ENCODE peak calls at places on chromosome 5, in eight cellular contexts. One of them, this sample, is unnamed. For H3K4me1 and H3K9me3, the result is how much of the 10 kb centered on the place peaks cover.

GRCh38 chr5:64502181-64502580 is 3.6 kb upstream of the RGS7BP start:
- DNase-seq in stomach: no peak
- DNase-seq in prostate gland: no peak
- DNase-seq in GM12878: no peak
- DNase-seq in K562: no peak
- DNase-seq in SK-N-SH: no peak
- DNase-seq in HepG2: no peak
- DNase-seq in transverse colon: no peak
- DNase-seq in this sample: no peak

GRCh38 chr5:165029471-165029870 is 1524.1 kb downstream of the MAT2B start:
- DNase-seq in K562: no peak
- DNase-seq in GM12878: no peak
- DNase-seq in HepG2: peak
- DNase-seq in SK-N-SH: peak
- DNase-seq in stomach: no peak
- DNase-seq in transverse colon: peak
- DNase-seq in prostate gland: no peak
- DNase-seq in this sample: no peak

GRCh38 chr5:136620016-136620419 is 254.7 kb upstream of the TRPC7 start:
- DNase-seq in GM12878: no peak
- DNase-seq in stomach: no peak
- DNase-seq in K562: no peak
- DNase-seq in prostate gland: no peak
- DNase-seq in SK-N-SH: no peak
- DNase-seq in transverse colon: no peak
- DNase-seq in HepG2: no peak
- DNase-seq in this sample: no peak

GRCh38 chr5:167970002-167970401 is 321.4 kb upstream of the WWC1 start:
- DNase-seq in transverse colon: no peak
- DNase-seq in K562: no peak
- DNase-seq in HepG2: no peak
- DNase-seq in prostate gland: no peak
- DNase-seq in SK-N-SH: no peak
- DNase-seq in GM12878: no peak
- DNase-seq in stomach: no peak
- DNase-seq in this sample: no peak

GRCh38 chr5:602466-603035 is 9.6 kb upstream of the CEP72 start:
- DNase-seq in SK-N-SH: no peak
- DNase-seq in GM12878: no peak
- DNase-seq in prostate gland: no peak
- DNase-seq in transverse colon: no peak
- DNase-seq in K562: no peak
- DNase-seq in HepG2: no peak
- DNase-seq in stomach: peak
- DNase-seq in this sample: no peak

GRCh38 chr5:14775857-14776256 is 95.7 kb downstream of the ANKH start:
- DNase-seq in prostate gland: no peak
- DNase-seq in GM12878: no peak
- DNase-seq in K562: no peak
- DNase-seq in stomach: peak
- DNase-seq in transverse colon: peak
- DNase-seq in SK-N-SH: no peak
- DNase-seq in HepG2: no peak
- DNase-seq in this sample: no peak

GRCh38 chr5:125793470-125793869 is 629.7 kb upstream of the GRAMD2B start:
- DNase-seq in prostate gland: no peak
- DNase-seq in HepG2: no peak
- DNase-seq in stomach: no peak
- DNase-seq in K562: no peak
- DNase-seq in SK-N-SH: no peak
- DNase-seq in transverse colon: no peak
- DNase-seq in GM12878: no peak
- DNase-seq in this sample: no peak

GRCh38 chr5:5483880-5484595 is 61.6 kb downstream of the ICE1 start:
- DNase-seq in transverse colon: no peak
- DNase-seq in SK-N-SH: no peak
- DNase-seq in HepG2: no peak
- DNase-seq in K562: no peak
- DNase-seq in GM12878: no peak
- DNase-seq in stomach: no peak
- DNase-seq in prostate gland: no peak
- DNase-seq in this sample: no peak

GRCh38 chr5:132267931-132268501 is 10.5 kb downstream of the PDLIM4 start:
- DNase-seq in K562: no peak
- DNase-seq in prostate gland: no peak
- DNase-seq in stomach: no peak
- DNase-seq in SK-N-SH: no peak
- DNase-seq in transverse colon: no peak
- DNase-seq in HepG2: peak
- DNase-seq in GM12878: no peak
- DNase-seq in this sample: no peak

GRCh38 chr5:114700823-114701222 is 339.0 kb downstream of the KCNN2 start:
- DNase-seq in GM12878: no peak
- DNase-seq in HepG2: no peak
- DNase-seq in K562: no peak
- DNase-seq in transverse colon: no peak
- DNase-seq in prostate gland: no peak
- DNase-seq in stomach: no peak
- DNase-seq in SK-N-SH: no peak
- DNase-seq in this sample: no peak

GRCh38 chr5:133321833-133322420 is 270.1 kb downstream of the HSPA4 start:
- DNase-seq in transverse colon: no peak
- DNase-seq in GM12878: peak
- DNase-seq in stomach: no peak
- DNase-seq in prostate gland: no peak
- DNase-seq in K562: no peak
- DNase-seq in SK-N-SH: no peak
- DNase-seq in HepG2: no peak
- DNase-seq in this sample: no peak

GRCh38 chr5:2686296-2686695 is 65.2 kb downstream of the IRX2 start:
- DNase-seq in prostate gland: no peak
- DNase-seq in HepG2: no peak
- DNase-seq in stomach: no peak
- DNase-seq in GM12878: no peak
- DNase-seq in SK-N-SH: no peak
- DNase-seq in transverse colon: no peak
- DNase-seq in K562: no peak
- DNase-seq in this sample: no peak

GRCh38 chr5:173293817-173294672 is 34.2 kb downstream of the STC2 start:
- DNase-seq in K562: peak
- DNase-seq in SK-N-SH: peak
- DNase-seq in HepG2: peak
- DNase-seq in stomach: peak
- DNase-seq in GM12878: peak
- DNase-seq in prostate gland: peak
- DNase-seq in transverse colon: peak
- DNase-seq in this sample: peak

GRCh38 chr5:172945151-172945550 is 14.1 kb upstream of the RPL26L1 start:
- DNase-seq in HepG2: no peak
- DNase-seq in stomach: no peak
- DNase-seq in K562: no peak
- DNase-seq in transverse colon: no peak
- DNase-seq in SK-N-SH: no peak
- DNase-seq in prostate gland: no peak
- DNase-seq in GM12878: no peak
- DNase-seq in this sample: no peak

GRCh38 chr5:39369123-39369815 is 5.0 kb upstream of the C9 start:
- DNase-seq in GM12878: no peak
- DNase-seq in SK-N-SH: no peak
- DNase-seq in stomach: no peak
- DNase-seq in prostate gland: no peak
- DNase-seq in HepG2: no peak
- DNase-seq in transverse colon: no peak
- DNase-seq in K562: no peak
- DNase-seq in this sample: no peak

GRCh38 chr5:120372899-120373298 is 91.2 kb upstream of the PRR16 start:
- DNase-seq in HepG2: no peak
- DNase-seq in K562: no peak
- DNase-seq in stomach: no peak
- DNase-seq in GM12878: no peak
- DNase-seq in SK-N-SH: no peak
- DNase-seq in transverse colon: no peak
- DNase-seq in prostate gland: no peak
- DNase-seq in this sample: no peak

GRCh38 chr5:40832345-40832744 is 2.7 kb downstream of the RPL37 start:
- DNase-seq in HepG2: no peak
- DNase-seq in GM12878: no peak
- DNase-seq in SK-N-SH: no peak
- DNase-seq in prostate gland: no peak
- DNase-seq in transverse colon: no peak
- DNase-seq in K562: no peak
- DNase-seq in stomach: no peak
- DNase-seq in this sample: no peak

DNA sequence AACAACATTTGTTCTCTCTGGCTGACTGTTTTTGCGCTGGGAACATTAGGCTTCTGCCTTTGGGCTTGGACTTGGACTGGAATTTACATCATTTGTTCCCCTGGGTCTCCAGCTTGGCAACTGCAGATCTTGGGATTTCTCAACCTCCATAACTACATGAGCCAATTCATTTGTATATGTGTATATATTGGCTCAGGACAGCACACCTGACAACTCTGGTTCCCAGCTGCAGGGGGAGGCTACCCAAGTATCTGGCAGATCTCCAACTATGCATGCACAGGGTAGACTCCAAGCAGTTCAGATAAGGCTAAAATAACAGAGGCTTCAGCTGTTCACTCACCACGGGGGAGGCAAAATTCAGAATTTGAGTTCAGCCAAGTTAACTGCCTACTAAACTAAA is 31.6 kb upstream of the F2RL1 start:
- DNase-seq in HepG2: peak
- DNase-seq in GM12878: no peak
- DNase-seq in stomach: peak
- DNase-seq in K562: no peak
- DNase-seq in SK-N-SH: no peak
- DNase-seq in transverse colon: no peak
- DNase-seq in prostate gland: no peak
- DNase-seq in this sample: no peak
- H3K4me1 ChIP-seq in HepG2: half or more
- H3K4me1 ChIP-seq in GM12878: under half
- H3K4me1 ChIP-seq in stomach: under half
- H3K4me1 ChIP-seq in K562: under half
- H3K4me1 ChIP-seq in SK-N-SH: under half
- H3K4me1 ChIP-seq in transverse colon: under half
- H3K4me1 ChIP-seq in prostate gland: under half
- H3K4me1 ChIP-seq in this sample: under half

GRCh38 chr5:181142054-181142453 is 5.3 kb upstream of the OR2V2 start:
- DNase-seq in GM12878: no peak
- DNase-seq in HepG2: no peak
- DNase-seq in transverse colon: no peak
- DNase-seq in prostate gland: no peak
- DNase-seq in K562: no peak
- DNase-seq in SK-N-SH: no peak
- DNase-seq in stomach: no peak
- DNase-seq in this sample: no peak
- H3K9me3 ChIP-seq in GM12878: under half
- H3K9me3 ChIP-seq in HepG2: under half
- H3K9me3 ChIP-seq in transverse colon: under half
- H3K9me3 ChIP-seq in prostate gland: under half
- H3K9me3 ChIP-seq in K562: under half
- H3K9me3 ChIP-seq in SK-N-SH: under half
- H3K9me3 ChIP-seq in stomach: under half
- H3K9me3 ChIP-seq in this sample: under half

DNA sequence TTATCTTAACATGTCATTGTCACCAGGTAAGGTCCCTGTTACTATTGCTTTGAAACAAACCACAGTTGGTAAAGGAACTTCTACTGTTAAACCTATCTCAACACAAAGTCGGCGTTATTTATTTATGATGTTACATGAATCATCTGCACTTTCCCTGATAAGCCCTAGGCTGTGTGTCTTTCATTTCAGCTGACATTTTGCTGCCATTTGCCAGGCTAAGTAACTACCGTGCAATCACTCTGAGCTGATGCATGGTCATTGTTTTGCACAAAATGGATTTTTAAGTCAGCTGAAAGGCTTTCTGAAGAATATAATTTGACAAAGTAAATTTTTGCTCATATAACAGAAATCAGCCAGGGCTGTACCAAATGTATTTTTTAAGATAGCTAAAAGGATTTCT is 546.5 kb downstream of the ZNF608 start:
- DNase-seq in transverse colon: no peak
- DNase-seq in HepG2: no peak
- DNase-seq in SK-N-SH: peak
- DNase-seq in prostate gland: no peak
- DNase-seq in GM12878: no peak
- DNase-seq in stomach: no peak
- DNase-seq in K562: no peak
- DNase-seq in this sample: no peak
- TF ChIP-seq POLR2AphosphoS5 in transverse colon: no peak
- TF ChIP-seq POLR2AphosphoS5 in HepG2: no peak
- TF ChIP-seq POLR2AphosphoS5 in SK-N-SH: no peak
- TF ChIP-seq POLR2AphosphoS5 in prostate gland: no peak
- TF ChIP-seq POLR2AphosphoS5 in GM12878: no peak
- TF ChIP-seq POLR2AphosphoS5 in stomach: no peak
- TF ChIP-seq POLR2AphosphoS5 in K562: no peak
- TF ChIP-seq POLR2AphosphoS5 in this sample: no peak

GRCh38 chr5:178192787-178193186 is 5.6 kb upstream of the GMCL2 start:
- DNase-seq in SK-N-SH: no peak
- DNase-seq in stomach: no peak
- DNase-seq in HepG2: no peak
- DNase-seq in prostate gland: no peak
- DNase-seq in transverse colon: no peak
- DNase-seq in GM12878: no peak
- DNase-seq in K562: no peak
- DNase-seq in this sample: peak

GRCh38 chr5:178192244-178192643 is 5.1 kb upstream of the GMCL2 start:
- DNase-seq in K562: no peak
- DNase-seq in stomach: no peak
- DNase-seq in prostate gland: peak
- DNase-seq in HepG2: no peak
- DNase-seq in GM12878: no peak
- DNase-seq in SK-N-SH: no peak
- DNase-seq in transverse colon: no peak
- DNase-seq in this sample: no peak

GRCh38 chr5:178191661-178192060 is 4.5 kb upstream of the GMCL2 start:
- DNase-seq in stomach: no peak
- DNase-seq in prostate gland: no peak
- DNase-seq in transverse colon: no peak
- DNase-seq in HepG2: no peak
- DNase-seq in K562: no peak
- DNase-seq in GM12878: no peak
- DNase-seq in SK-N-SH: no peak
- DNase-seq in this sample: no peak

GRCh38 chr5:178193251-178193809 is 6.2 kb upstream of the GMCL2 start:
- DNase-seq in GM12878: no peak
- DNase-seq in transverse colon: no peak
- DNase-seq in HepG2: no peak
- DNase-seq in SK-N-SH: no peak
- DNase-seq in stomach: no peak
- DNase-seq in prostate gland: no peak
- DNase-seq in K562: no peak
- DNase-seq in this sample: no peak

DNA sequence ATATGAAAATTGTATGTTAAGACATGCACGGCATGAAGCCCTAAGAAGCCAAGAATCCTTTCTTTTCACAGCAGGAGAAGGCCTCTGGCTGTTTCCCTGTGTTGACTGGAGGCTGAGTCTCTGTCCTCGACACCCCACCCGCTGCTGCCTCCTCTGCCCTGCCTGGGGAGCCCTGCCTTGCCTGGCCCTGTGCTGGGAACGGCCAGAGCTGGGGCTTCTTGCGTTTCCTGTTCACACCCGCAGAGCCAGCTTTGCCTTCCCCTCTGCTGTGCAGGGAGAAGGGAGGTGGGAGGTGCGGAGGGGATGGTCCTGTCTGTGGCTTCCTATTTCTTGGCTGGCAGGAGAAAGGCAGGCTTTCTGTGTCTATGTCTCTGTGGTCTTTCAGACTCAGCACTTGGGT is 6.9 kb upstream of the GMCL2 start:
- DNase-seq in transverse colon: no peak
- DNase-seq in SK-N-SH: no peak
- DNase-seq in GM12878: no peak
- DNase-seq in HepG2: no peak
- DNase-seq in stomach: no peak
- DNase-seq in K562: no peak
- DNase-seq in prostate gland: no peak
- DNase-seq in this sample: no peak
- H3K4me1 ChIP-seq in transverse colon: under half
- H3K4me1 ChIP-seq in SK-N-SH: under half
- H3K4me1 ChIP-seq in GM12878: under half
- H3K4me1 ChIP-seq in HepG2: under half
- H3K4me1 ChIP-seq in stomach: under half
- H3K4me1 ChIP-seq in K562: under half
- H3K4me1 ChIP-seq in prostate gland: under half
- H3K4me1 ChIP-seq in this sample: under half